ENCODE peak calls at places on chromosomes 5 and 9, in nine cellular contexts. Z is EL, E is sciatic nerve, J is HTR-8/SVneo, U is T-cell, F is B cell, K is GM23248, S is WTC11, X is progenitor cell of endocrine pancreas. W is an unnamed sample.

GRCh38 chr5:127133071-127133470 is 59.8 kb upstream of the C5orf63 start:
- DNase-seq in F (no peak), E (no peak), J (no peak), Z (no peak), X (no peak), K (no peak), S (no peak), U (no peak), W (no peak)

GRCh38 chr5:39570418-39571027 is 145.7 kb upstream of the DAB2 start:
- DNase-seq in K (peak; percentile 78), J (peak; percentile 41), U (no peak), F (no peak), Z (peak; percentile 53), X (no peak), S (no peak), E (no peak), W (peak; percentile 62)

GRCh38 chr9:112447283-112447761 is 39.3 kb upstream of the KIAA1958 start:
- DNase-seq in E (no peak), Z (peak; percentile 8), F (no peak), S (no peak), X (no peak), U (no peak), K (peak; percentile 90), J (no peak), W (no peak)

GRCh38 chr9:14908221-14909206 is 1.7 kb downstream of the FREM1 start:
- DNase-seq in U (no peak), K (no peak), X (no peak), F (no peak), Z (no peak), E (no peak), J (no peak), S (no peak), W (no peak)

GRCh38 chr5:127296321-127296720 is 5.7 kb downstream of the MEGF10 start:
- DNase-seq in U (no peak), J (peak; percentile 8), X (no peak), Z (peak; percentile 73), F (no peak), K (peak; percentile 79), E (no peak), S (no peak), W (no peak)

GRCh38 chr9:88511906-88512305 is 23.1 kb upstream of the NXNL2 start:
- DNase-seq in X (no peak), J (no peak), F (no peak), K (no peak), Z (no peak), E (no peak), S (no peak), U (no peak), W (no peak)

GRCh38 chr9:76882686-76883085 is 23.2 kb downstream of the PRUNE2 start:
- DNase-seq in K (no peak), X (no peak), E (no peak), S (no peak), Z (no peak), U (no peak), J (no peak), F (no peak), W (no peak)

GRCh38 chr9:110048473-110048975 is 159.4 kb downstream of the C9orf152 start:
- DNase-seq in F (peak; percentile 94), X (peak; percentile 46), U (peak; percentile 52), K (peak; percentile 85), S (peak; percentile 81), Z (peak; percentile 88), E (peak; percentile 88), J (peak; percentile 79), W (no peak)

GRCh38 chr5:120512068-120512467 is 48.0 kb downstream of the PRR16 start:
- DNase-seq in X (no peak), U (no peak), F (no peak), Z (no peak), S (peak; percentile 36), K (no peak), E (no peak), J (no peak), W (no peak)

GRCh38 chr9:113720495-113720894 is 155.6 kb upstream of the ZNF618 start:
- DNase-seq in Z (no peak), S (no peak), U (no peak), K (no peak), J (no peak), E (no peak), X (no peak), F (no peak), W (no peak)

GRCh38 chr9:135907006-135907434 is 326 bp downstream of the CAMSAP1 start:
- DNase-seq in J (no peak), S (peak; percentile 50), E (no peak), K (peak; percentile 67), Z (peak; percentile 35), U (no peak), X (no peak), F (no peak), W (no peak)

GRCh38 chr9:114954986-114955623 is 24.7 kb upstream of the TNFSF8 start:
- DNase-seq in Z (no peak), F (peak; percentile 17), U (no peak), X (no peak), K (no peak), S (no peak), J (no peak), E (no peak), W (no peak)

GRCh38 chr9:74412236-74412979 is 84.7 kb upstream of the RORB start:
- DNase-seq in K (no peak), J (no peak), X (no peak), S (no peak), U (no peak), F (no peak), E (no peak), Z (no peak), W (no peak)

GRCh38 chr5:156383510-156383909 is 56.5 kb downstream of the SGCD start:
- DNase-seq in F (no peak), S (no peak), Z (peak; percentile 15), K (peak; percentile 90), E (no peak), X (no peak), U (no peak), J (no peak), W (no peak)

GRCh38 chr5:139294372-139295165 is 1.0 kb downstream of the MATR3 start:
- DNase-seq in U (peak; percentile 30), X (peak; percentile 73), S (peak; percentile 62), F (peak; percentile 31), Z (peak; percentile 85), J (peak; percentile 58), K (peak; percentile 93), E (peak; percentile 90), W (no peak)

GRCh38 chr5:10434392-10434791 is 7.3 kb upstream of the ROPN1L start:
- DNase-seq in F (no peak), U (no peak), K (no peak), J (peak; percentile 37), E (no peak), X (no peak), Z (peak; percentile 48), S (no peak), W (no peak)

GRCh38 chr9:112037281-112038016 is 137.6 kb downstream of the SUSD1 start:
- DNase-seq in F (peak; percentile 53), J (no peak), X (no peak), U (peak; percentile 60), K (peak; percentile 72), E (no peak), S (no peak), Z (peak; percentile 89), W (no peak)

GRCh38 chr5:38725419-38725865 is 120.4 kb upstream of the OSMR start:
- DNase-seq in J (no peak), U (no peak), F (no peak), K (no peak), S (no peak), E (no peak), Z (no peak), X (no peak), W (no peak)

GRCh38 chr5:141172381-141173204 is at the start of gene PCDHB7:
- DNase-seq in S (peak; percentile 57), X (no peak), F (no peak), Z (peak; percentile 48), U (no peak), K (peak; percentile 67), J (no peak), E (no peak), W (peak; percentile 75)